ENCODE peak calls at places on chromosomes 13 and 19, in seven cellular contexts. One of them, this sample, is unnamed.

GRCh38 chr13:94143624-94144350 is 335.7 kb downstream of the DCT start:
- DNase-seq in neural progenitor cell: no peak
- DNase-seq in GM23248: no peak
- DNase-seq in PC-3: no peak
- DNase-seq in GM23338: peak; percentile 83
- DNase-seq in MM.1S: no peak
- DNase-seq in HCT116: no peak
- DNase-seq in this sample: no peak

GRCh38 chr19:17153996-17154395 is 61.2 kb upstream of the USE1 start:
- DNase-seq in neural progenitor cell: no peak
- DNase-seq in GM23248: no peak
- DNase-seq in PC-3: no peak
- DNase-seq in GM23338: no peak
- DNase-seq in MM.1S: no peak
- DNase-seq in HCT116: no peak
- DNase-seq in this sample: no peak

GRCh38 chr13:48436661-48437242 is 23.8 kb upstream of the LPAR6 start:
- DNase-seq in neural progenitor cell: no peak
- DNase-seq in GM23248: no peak
- DNase-seq in PC-3: no peak
- DNase-seq in GM23338: no peak
- DNase-seq in MM.1S: no peak
- DNase-seq in HCT116: no peak
- DNase-seq in this sample: no peak

GRCh38 chr13:42561752-42562467 is 12.0 kb upstream of the TNFSF11 start:
- DNase-seq in neural progenitor cell: no peak
- DNase-seq in GM23248: no peak
- DNase-seq in PC-3: peak; percentile 42
- DNase-seq in GM23338: no peak
- DNase-seq in MM.1S: no peak
- DNase-seq in HCT116: no peak
- DNase-seq in this sample: no peak

GRCh38 chr13:43994999-43995859 is 115.5 kb downstream of the LACC1 start:
- DNase-seq in neural progenitor cell: no peak
- DNase-seq in GM23248: no peak
- DNase-seq in PC-3: no peak
- DNase-seq in GM23338: no peak
- DNase-seq in MM.1S: no peak
- DNase-seq in HCT116: no peak
- DNase-seq in this sample: no peak

GRCh38 chr19:7547153-7547552 is 11.6 kb downstream of the PNPLA6 start:
- DNase-seq in neural progenitor cell: no peak
- DNase-seq in GM23248: no peak
- DNase-seq in PC-3: no peak
- DNase-seq in GM23338: no peak
- DNase-seq in MM.1S: no peak
- DNase-seq in HCT116: no peak
- DNase-seq in this sample: no peak

GRCh38 chr13:98970293-98970692 is 7.6 kb downstream of the DOCK9 start:
- DNase-seq in neural progenitor cell: no peak
- DNase-seq in GM23248: no peak
- DNase-seq in PC-3: no peak
- DNase-seq in GM23338: no peak
- DNase-seq in MM.1S: no peak
- DNase-seq in HCT116: no peak
- DNase-seq in this sample: no peak

GRCh38 chr19:32231691-32232090 is 113.7 kb upstream of the ZNF507 start:
- DNase-seq in neural progenitor cell: no peak
- DNase-seq in GM23248: no peak
- DNase-seq in PC-3: no peak
- DNase-seq in GM23338: no peak
- DNase-seq in MM.1S: no peak
- DNase-seq in HCT116: no peak
- DNase-seq in this sample: no peak

GRCh38 chr13:80430561-80430960 is 89.6 kb upstream of the SPRY2 start:
- DNase-seq in neural progenitor cell: no peak
- DNase-seq in GM23248: peak; percentile 2
- DNase-seq in PC-3: peak; percentile 13
- DNase-seq in GM23338: no peak
- DNase-seq in MM.1S: no peak
- DNase-seq in HCT116: no peak
- DNase-seq in this sample: no peak

GRCh38 chr13:98761126-98761978 is 8.9 kb upstream of the SLC15A1 start:
- DNase-seq in neural progenitor cell: no peak
- DNase-seq in GM23248: peak; percentile 81
- DNase-seq in PC-3: no peak
- DNase-seq in GM23338: no peak
- DNase-seq in MM.1S: peak; percentile 68
- DNase-seq in HCT116: no peak
- DNase-seq in this sample: no peak

GRCh38 chr13:53784331-53784730 is 755.7 kb downstream of the OLFM4 start:
- DNase-seq in neural progenitor cell: no peak
- DNase-seq in GM23248: no peak
- DNase-seq in PC-3: no peak
- DNase-seq in GM23338: no peak
- DNase-seq in MM.1S: no peak
- DNase-seq in HCT116: no peak
- DNase-seq in this sample: no peak

GRCh38 chr19:6766357-6767080 is 716 bp downstream of the SH2D3A start:
- DNase-seq in neural progenitor cell: no peak
- DNase-seq in GM23248: no peak
- DNase-seq in PC-3: no peak
- DNase-seq in GM23338: no peak
- DNase-seq in MM.1S: peak; percentile 31
- DNase-seq in HCT116: no peak
- DNase-seq in this sample: no peak

GRCh38 chr19:31232871-31233270 is 116.4 kb downstream of the TSHZ3 start:
- DNase-seq in neural progenitor cell: no peak
- DNase-seq in GM23248: peak; percentile 95
- DNase-seq in PC-3: peak; percentile 10
- DNase-seq in GM23338: no peak
- DNase-seq in MM.1S: no peak
- DNase-seq in HCT116: no peak
- DNase-seq in this sample: no peak

GRCh38 chr19:10553943-10554381 is 10.3 kb downstream of the ATG4D start:
- DNase-seq in neural progenitor cell: no peak
- DNase-seq in GM23248: no peak
- DNase-seq in PC-3: no peak
- DNase-seq in GM23338: no peak
- DNase-seq in MM.1S: no peak
- DNase-seq in HCT116: no peak
- DNase-seq in this sample: no peak

GRCh38 chr19:53809518-53810186 is 14.5 kb downstream of the NLRP12 start:
- DNase-seq in neural progenitor cell: peak; percentile 50
- DNase-seq in GM23248: no peak
- DNase-seq in PC-3: peak; percentile 17
- DNase-seq in GM23338: peak; percentile 82
- DNase-seq in MM.1S: no peak
- DNase-seq in HCT116: no peak
- DNase-seq in this sample: no peak

GRCh38 chr13:67281476-67281875 is 51.3 kb upstream of the PCDH9 start:
- DNase-seq in neural progenitor cell: no peak
- DNase-seq in GM23248: no peak
- DNase-seq in PC-3: no peak
- DNase-seq in GM23338: no peak
- DNase-seq in MM.1S: no peak
- DNase-seq in HCT116: no peak
- DNase-seq in this sample: no peak

GRCh38 chr19:30159636-30160035 is 212.5 kb upstream of the ZNF536 start:
- DNase-seq in neural progenitor cell: no peak
- DNase-seq in GM23248: no peak
- DNase-seq in PC-3: no peak
- DNase-seq in GM23338: no peak
- DNase-seq in MM.1S: no peak
- DNase-seq in HCT116: no peak
- DNase-seq in this sample: no peak

GRCh38 chr13:110113284-110113764 is 193.6 kb downstream of the COL4A1 start:
- DNase-seq in neural progenitor cell: no peak
- DNase-seq in GM23248: peak; percentile 91
- DNase-seq in PC-3: peak; percentile 73
- DNase-seq in GM23338: no peak
- DNase-seq in MM.1S: no peak
- DNase-seq in HCT116: no peak
- DNase-seq in this sample: no peak

GRCh38 chr13:97339019-97339988 is 94.7 kb upstream of the RAP2A start:
- DNase-seq in neural progenitor cell: no peak
- DNase-seq in GM23248: peak; percentile 98
- DNase-seq in PC-3: no peak
- DNase-seq in GM23338: no peak
- DNase-seq in MM.1S: no peak
- DNase-seq in HCT116: no peak
- DNase-seq in this sample: peak; percentile 57

GRCh38 chr13:44904982-44905381 is 84.3 kb downstream of the NUFIP1 start:
- DNase-seq in neural progenitor cell: no peak
- DNase-seq in GM23248: peak; percentile 98
- DNase-seq in PC-3: peak; percentile 75
- DNase-seq in GM23338: no peak
- DNase-seq in MM.1S: no peak
- DNase-seq in HCT116: no peak
- DNase-seq in this sample: peak; percentile 79

GRCh38 chr19:41217741-41218140 is 1.3 kb upstream of the AXL start:
- DNase-seq in neural progenitor cell: no peak
- DNase-seq in GM23248: peak; percentile 26
- DNase-seq in PC-3: no peak
- DNase-seq in GM23338: no peak
- DNase-seq in MM.1S: no peak
- DNase-seq in HCT116: no peak
- DNase-seq in this sample: no peak
- H3K27ac ChIP-seq in neural progenitor cell: no peak overlapping the region
- H3K27ac ChIP-seq in GM23248: no peak overlapping the region
- H3K27ac ChIP-seq in PC-3: no peak overlapping the region
- H3K27ac ChIP-seq in GM23338: no peak overlapping the region
- H3K27ac ChIP-seq in MM.1S: no peak overlapping the region
- H3K27ac ChIP-seq in HCT116: peak overlapping the region; percentile 86
- H3K27ac ChIP-seq in this sample: peak overlapping the region; percentile 88

DNA sequence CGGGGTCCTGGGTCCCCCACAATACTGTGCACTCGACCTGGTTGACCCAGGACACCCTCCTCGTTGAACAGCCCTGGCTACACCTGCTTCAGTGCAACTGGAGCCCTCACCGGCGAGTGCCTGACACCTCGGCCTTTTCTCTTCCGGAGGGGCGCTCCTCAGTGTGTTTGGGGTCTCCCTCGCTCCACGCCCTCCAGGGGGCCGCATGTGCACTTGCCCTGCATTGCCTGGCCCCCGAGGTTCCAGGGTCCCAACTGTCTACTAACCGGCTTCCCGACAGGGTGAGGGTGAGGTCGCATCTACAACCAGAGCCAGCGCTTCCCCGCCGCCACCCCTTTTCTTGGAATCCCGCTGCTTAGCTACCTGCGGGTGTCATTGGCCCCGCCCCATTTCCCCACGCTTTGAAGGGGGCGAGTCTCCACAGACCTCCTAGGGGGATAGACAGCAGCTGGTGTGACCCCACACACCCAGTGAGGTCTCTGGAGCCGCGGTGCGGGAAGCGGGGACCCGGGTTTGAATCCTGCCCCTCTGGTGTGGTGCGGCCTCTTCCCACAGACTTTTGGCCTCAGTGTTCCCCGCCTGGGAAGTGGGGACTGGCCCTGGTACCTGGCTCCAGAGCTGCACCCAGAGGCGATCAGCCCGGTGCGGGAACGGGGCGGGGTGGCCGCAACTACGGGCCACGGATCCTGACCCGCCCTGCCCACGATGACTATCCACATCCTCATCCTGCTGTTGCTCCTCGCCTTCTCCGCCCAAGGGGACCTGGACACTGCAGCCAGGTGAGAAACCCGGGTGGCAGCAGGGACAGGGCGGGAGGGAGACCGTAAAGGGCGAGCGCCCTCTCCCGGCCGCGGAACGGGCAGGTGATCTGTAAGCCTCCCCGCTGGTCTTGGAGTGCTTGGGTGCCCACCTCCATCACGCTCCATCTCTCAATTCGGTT is at the start of gene ADM5:
- DNase-seq in neural progenitor cell: peak; percentile 56
- DNase-seq in GM23248: peak; percentile 51
- DNase-seq in PC-3: peak; percentile 83
- DNase-seq in GM23338: peak; percentile 85
- DNase-seq in MM.1S: no peak
- DNase-seq in HCT116: no peak
- DNase-seq in this sample: peak; percentile 72
- TF ChIP-seq EZH2 in neural progenitor cell: no peak
- TF ChIP-seq EZH2 in GM23248: no peak
- TF ChIP-seq EZH2 in PC-3: no peak
- TF ChIP-seq EZH2 in GM23338: no peak
- TF ChIP-seq EZH2 in MM.1S: no peak
- TF ChIP-seq EZH2 in HCT116: no peak
- TF ChIP-seq EZH2 in this sample: no peak

GRCh38 chr19:51161266-51161665 is 19.2 kb downstream of the SIGLEC7 start:
- DNase-seq in neural progenitor cell: no peak
- DNase-seq in GM23248: no peak
- DNase-seq in PC-3: no peak
- DNase-seq in GM23338: no peak
- DNase-seq in MM.1S: no peak
- DNase-seq in HCT116: no peak
- DNase-seq in this sample: no peak

GRCh38 chr19:51159656-51160055 is 17.6 kb downstream of the SIGLEC7 start:
- DNase-seq in neural progenitor cell: no peak
- DNase-seq in GM23248: no peak
- DNase-seq in PC-3: no peak
- DNase-seq in GM23338: no peak
- DNase-seq in MM.1S: no peak
- DNase-seq in HCT116: no peak
- DNase-seq in this sample: no peak

GRCh38 chr19:51157265-51157664 is 15.2 kb downstream of the SIGLEC7 start:
- DNase-seq in neural progenitor cell: no peak
- DNase-seq in GM23248: no peak
- DNase-seq in PC-3: no peak
- DNase-seq in GM23338: no peak
- DNase-seq in MM.1S: no peak
- DNase-seq in HCT116: no peak
- DNase-seq in this sample: no peak

GRCh38 chr19:51156710-51157109 is 14.6 kb downstream of the SIGLEC7 start:
- DNase-seq in neural progenitor cell: no peak
- DNase-seq in GM23248: no peak
- DNase-seq in PC-3: no peak
- DNase-seq in GM23338: no peak
- DNase-seq in MM.1S: no peak
- DNase-seq in HCT116: no peak
- DNase-seq in this sample: peak; percentile 17

GRCh38 chr19:51158474-51159129 is 16.5 kb downstream of the SIGLEC7 start:
- DNase-seq in neural progenitor cell: peak; percentile 69
- DNase-seq in GM23248: peak; percentile 46
- DNase-seq in PC-3: peak; percentile 61
- DNase-seq in GM23338: peak; percentile 93
- DNase-seq in MM.1S: peak; percentile 37
- DNase-seq in HCT116: peak; percentile 36
- DNase-seq in this sample: peak; percentile 47
- TF ChIP-seq EZH2phosphoT487 in neural progenitor cell: no peak
- TF ChIP-seq EZH2phosphoT487 in GM23248: no peak
- TF ChIP-seq EZH2phosphoT487 in PC-3: no peak
- TF ChIP-seq EZH2phosphoT487 in GM23338: no peak
- TF ChIP-seq EZH2phosphoT487 in MM.1S: no peak
- TF ChIP-seq EZH2phosphoT487 in HCT116: no peak
- TF ChIP-seq EZH2phosphoT487 in this sample: no peak

DNA sequence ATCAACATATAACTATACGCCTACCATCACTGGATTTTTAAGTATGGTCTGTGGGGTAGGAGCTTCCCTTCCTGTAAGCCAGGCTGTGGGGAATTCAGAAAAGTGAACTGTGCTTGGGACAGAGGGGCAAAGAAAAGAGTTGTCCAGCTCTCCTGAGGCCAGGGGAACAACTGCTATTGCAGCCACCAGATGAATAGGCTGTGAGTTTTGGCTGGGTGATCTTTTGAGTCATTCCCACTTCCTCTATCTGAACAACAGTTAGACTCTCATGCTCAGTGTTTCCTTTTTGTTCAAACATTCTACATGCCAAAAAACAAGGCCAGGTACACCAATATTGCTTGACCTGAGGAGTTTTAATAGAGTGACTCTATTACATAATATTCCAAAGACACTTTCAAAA is 426.2 kb upstream of the DACH1 start:
- DNase-seq in neural progenitor cell: no peak
- DNase-seq in GM23248: no peak
- DNase-seq in PC-3: peak; percentile 36
- DNase-seq in GM23338: no peak
- DNase-seq in MM.1S: no peak
- DNase-seq in HCT116: no peak
- DNase-seq in this sample: no peak
- H3K27ac ChIP-seq in neural progenitor cell: no peak overlapping the region
- H3K27ac ChIP-seq in GM23248: no peak overlapping the region
- H3K27ac ChIP-seq in PC-3: no peak overlapping the region
- H3K27ac ChIP-seq in GM23338: no peak overlapping the region
- H3K27ac ChIP-seq in MM.1S: no peak overlapping the region
- H3K27ac ChIP-seq in HCT116: no peak overlapping the region
- H3K27ac ChIP-seq in this sample: no peak overlapping the region